ENCODE peak calls at places on chromosomes 7 and 10, in six cellular contexts. Q, R, Y, I, P and G are unnamed samples.

GRCh38 chr7:141754939-141755338 is 9.0 kb upstream of the TAS2R3 start:
- DNase-seq in Q (peak), R (peak), P (peak), Y (peak), I (no peak), G (no peak)

GRCh38 chr7:47008461-47008860 is 573.5 kb downstream of the TNS3 start:
- DNase-seq in R (no peak), Y (no peak), I (no peak), P (no peak), Q (no peak), G (peak)

GRCh38 chr10:11235771-11236170 is 218.1 kb downstream of the CELF2 start:
- DNase-seq in Q (no peak), I (no peak), P (no peak), R (no peak), Y (no peak), G (no peak)

GRCh38 chr7:24572421-24573007 is 738 bp upstream of the PALS2 start:
- DNase-seq in P (no peak), Q (no peak), R (no peak), I (no peak), Y (peak), G (peak)

GRCh38 chr10:132400547-132401151 is 3.6 kb downstream of the PWWP2B start:
- DNase-seq in Q (no peak), Y (no peak), I (no peak), P (no peak), R (no peak), G (no peak)

GRCh38 chr7:7438851-7439250 is 96.8 kb downstream of the COL28A1 start:
- DNase-seq in P (no peak), Q (peak), I (no peak), R (no peak), Y (peak), G (peak)

GRCh38 chr7:132509667-132510066 is 66.6 kb downstream of the PLXNA4 start:
- DNase-seq in P (no peak), Q (no peak), Y (no peak), I (no peak), R (no peak), G (no peak)

GRCh38 chr10:90373911-90374310 is 483.9 kb downstream of the HTR7 start:
- DNase-seq in Q (no peak), R (no peak), I (no peak), Y (no peak), P (no peak), G (no peak)

GRCh38 chr10:32143302-32143847 is 87.2 kb upstream of the KIF5B start:
- DNase-seq in Q (no peak), Y (no peak), P (no peak), R (no peak), I (no peak), G (no peak)

GRCh38 chr10:13704969-13705368 is 118.2 kb downstream of the PRPF18 start:
- DNase-seq in Y (no peak), R (no peak), I (no peak), Q (no peak), P (no peak), G (no peak)
- H2BK15ac ChIP-seq in Y (no peak), R (no peak), I (no peak), Q (no peak), P (no peak), G (no peak)

GRCh38 chr7:80526472-80526871 is 14.6 kb upstream of the GNAT3 start:
- DNase-seq in P (no peak), Y (no peak), R (no peak), I (no peak), Q (no peak), G (no peak)

GRCh38 chr7:80517177-80517804 is 5.4 kb upstream of the GNAT3 start:
- DNase-seq in I (no peak), Q (no peak), Y (no peak), P (no peak), R (no peak), G (no peak)

GRCh38 chr7:80520199-80520598 is 8.3 kb upstream of the GNAT3 start:
- DNase-seq in Y (peak), R (no peak), Q (no peak), I (no peak), P (no peak), G (peak)

DNA sequence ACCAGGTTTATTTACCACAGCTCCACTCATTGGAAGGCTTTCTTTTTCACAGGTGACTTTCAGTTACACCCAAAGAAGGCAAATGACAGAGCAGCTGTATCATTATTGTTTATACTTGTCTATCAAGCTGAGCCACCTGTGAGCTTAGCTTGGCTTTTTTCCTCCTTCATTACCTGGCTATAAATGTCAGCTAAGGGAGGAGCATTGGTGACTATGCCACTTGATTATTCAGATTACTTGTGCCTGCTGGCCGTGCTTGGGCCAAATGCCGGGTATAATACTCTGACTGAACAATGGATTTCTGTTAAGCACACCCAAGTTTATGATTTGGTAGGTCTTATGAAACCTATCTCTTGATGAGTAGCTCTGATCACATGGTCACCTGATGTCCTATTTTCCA is 9.9 kb upstream of the GNAT3 start:
- DNase-seq in I (no peak), R (no peak), P (no peak), Q (no peak), Y (no peak), G (no peak)
- H2BK15ac ChIP-seq in I (no peak), R (no peak), P (no peak), Q (no peak), Y (no peak), G (no peak)

DNA sequence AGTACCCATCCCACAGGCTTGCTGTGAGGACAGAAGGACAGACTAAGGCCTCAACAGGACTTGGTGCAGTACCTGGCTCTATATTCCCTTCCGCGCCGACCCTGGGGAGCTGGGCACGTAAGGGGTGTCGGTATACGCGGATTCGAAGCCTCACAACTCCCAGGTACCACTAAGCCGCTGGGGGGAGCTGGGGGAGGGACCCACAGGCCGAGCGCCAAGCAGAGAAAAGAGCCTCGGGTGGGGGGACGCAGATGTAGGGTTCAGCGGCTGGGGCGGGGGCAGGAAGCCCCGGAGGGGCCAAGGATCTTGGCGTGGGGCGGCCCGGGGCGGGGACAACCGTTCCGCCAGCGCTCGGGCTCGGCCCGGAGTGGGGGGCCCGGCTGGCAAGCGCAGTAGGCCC is 126.4 kb upstream of the ZNF746 start:
- DNase-seq in Y (peak), I (no peak), Q (peak), P (no peak), R (no peak), G (peak)
- H2BK15ac ChIP-seq in Y (no peak), I (no peak), Q (no peak), P (no peak), R (no peak), G (no peak)

DNA sequence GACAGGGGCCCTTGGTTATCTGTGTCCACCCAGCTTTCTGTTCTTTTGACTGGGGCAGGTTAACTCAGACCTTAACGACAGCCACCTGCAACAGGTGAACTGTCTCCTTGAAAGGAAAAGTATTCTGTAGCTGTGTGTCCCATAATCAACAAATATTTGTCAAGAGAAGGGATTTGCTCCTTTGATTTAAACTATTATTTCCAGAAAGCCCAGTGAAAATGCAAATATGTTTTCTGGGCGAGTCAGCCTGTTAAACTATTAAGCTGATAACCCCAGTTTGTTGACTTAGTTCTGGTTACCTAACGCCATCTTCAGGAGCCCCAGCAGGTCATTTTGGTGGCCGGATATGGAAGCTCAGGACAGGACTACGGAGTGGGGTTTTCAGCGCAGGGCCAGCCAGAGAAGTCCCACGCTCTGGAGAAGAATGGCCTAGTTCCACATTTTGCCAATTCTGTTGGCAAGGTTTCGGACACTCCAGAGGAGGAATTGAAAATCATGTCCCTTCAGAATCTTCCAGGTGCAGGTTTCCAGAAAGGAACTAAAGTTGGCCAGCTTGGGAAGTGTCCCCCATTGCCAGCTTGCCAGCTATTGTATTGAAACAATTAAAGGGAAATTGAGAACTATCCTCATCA is 54.5 kb downstream of the ADRA2A start:
- DNase-seq in Q (peak), P (no peak), I (no peak), R (no peak), Y (no peak), G (no peak)
- H2BK15ac ChIP-seq in Q (no peak), P (no peak), I (no peak), R (no peak), Y (no peak), G (no peak)

GRCh38 chr7:119908948-119909347 is 364.0 kb upstream of the KCND2 start:
- DNase-seq in R (no peak), Q (no peak), I (no peak), Y (no peak), P (no peak), G (no peak)
- H2BK15ac ChIP-seq in R (no peak), Q (no peak), I (no peak), Y (no peak), P (no peak), G (no peak)

GRCh38 chr7:80165177-80165576 is 30.5 kb downstream of the GNAI1 start:
- DNase-seq in I (no peak), R (no peak), P (no peak), Y (no peak), Q (peak), G (no peak)
- H2BK15ac ChIP-seq in I (no peak), R (no peak), P (no peak), Y (no peak), Q (no peak), G (no peak)

DNA sequence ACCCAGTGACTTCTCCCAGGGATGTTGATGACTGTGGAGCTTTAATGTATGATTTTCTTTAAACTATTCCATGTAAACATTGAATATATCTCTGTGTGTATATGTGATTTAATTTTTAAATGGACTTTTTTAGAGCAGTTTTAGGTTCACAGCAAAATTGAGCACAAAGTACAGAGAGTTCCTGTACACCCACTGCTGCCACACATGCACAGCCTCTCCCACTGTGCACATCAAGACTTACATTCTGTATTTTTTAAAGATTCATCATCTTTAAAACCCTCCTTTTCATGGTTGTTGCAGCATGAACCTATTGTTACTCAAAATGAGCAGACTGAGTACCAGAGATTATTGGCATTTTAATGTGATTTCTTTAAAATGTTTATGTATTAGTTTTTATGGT is 51.3 kb downstream of the WIPF3 start:
- DNase-seq in I (no peak), R (no peak), P (no peak), Q (no peak), Y (no peak), G (no peak)
- H2BK15ac ChIP-seq in I (no peak), R (no peak), P (no peak), Q (no peak), Y (no peak), G (no peak)